ENCODE peak calls at places on chromosomes 7 and 10, in nine cellular contexts. T, K, R, U, S, G, J, W and O are unnamed samples.

GRCh38 chr10:22713853-22714523 is 390 bp downstream of the PIP4K2A start:
- DNase-seq in T (no peak), K (no peak), R (no peak), U (no peak), S (no peak), G (peak), J (no peak), W (peak), O (no peak)

GRCh38 chr10:23099816-23100215 is 4.4 kb downstream of the MSRB2 start:
- DNase-seq in T (no peak), K (no peak), R (no peak), U (no peak), S (no peak), G (peak), J (no peak), W (no peak), O (no peak)

GRCh38 chr7:38105874-38106483 is 72.1 kb upstream of the STARD3NL start:
- DNase-seq in T (peak), K (no peak), R (no peak), U (peak), S (peak), G (peak), J (no peak), W (peak), O (peak)

GRCh38 chr7:120950026-120950538 is 495 bp upstream of the ING3 start:
- DNase-seq in T (no peak), K (no peak), R (no peak), U (no peak), S (no peak), G (peak), J (no peak), W (no peak), O (no peak)

GRCh38 chr7:29288534-29289091 is 94.0 kb downstream of the CHN2 start:
- DNase-seq in T (peak), K (peak), R (no peak), U (no peak), S (no peak), G (no peak), J (no peak), W (no peak), O (peak)

GRCh38 chr7:95972554-95972953 is 200.2 kb downstream of the DYNC1I1 start:
- DNase-seq in T (no peak), K (no peak), R (no peak), U (no peak), S (no peak), G (no peak), J (no peak), W (no peak), O (no peak)

GRCh38 chr7:76222839-76223238 is 21.1 kb downstream of the SRRM3 start:
- DNase-seq in T (no peak), K (no peak), R (no peak), U (no peak), S (no peak), G (no peak), J (no peak), W (no peak), O (no peak)

GRCh38 chr10:43218206-43218950 is 48.5 kb downstream of the RASGEF1A start:
- DNase-seq in T (no peak), K (peak), R (no peak), U (no peak), S (no peak), G (no peak), J (no peak), W (no peak), O (peak)

GRCh38 chr7:158903897-158904541 is 47.7 kb downstream of the DYNC2I1 start:
- DNase-seq in T (no peak), K (no peak), R (no peak), U (no peak), S (no peak), G (no peak), J (no peak), W (no peak), O (no peak)

GRCh38 chr10:102665904-102666509 is 21.7 kb downstream of the TRIM8 start:
- DNase-seq in T (no peak), K (no peak), R (no peak), U (no peak), S (no peak), G (no peak), J (no peak), W (no peak), O (no peak)

GRCh38 chr10:114100848-114101741 is 57.4 kb downstream of the ADRB1 start:
- DNase-seq in T (no peak), K (no peak), R (no peak), U (no peak), S (no peak), G (no peak), J (no peak), W (no peak), O (peak)

GRCh38 chr7:44382459-44383300 is 57.3 kb upstream of the CAMK2B start:
- DNase-seq in T (no peak), K (no peak), R (no peak), U (no peak), S (no peak), G (no peak), J (no peak), W (no peak), O (peak)

GRCh38 chr10:133457100-133457841 is 3.5 kb downstream of the SCART1 start:
- DNase-seq in T (no peak), K (no peak), R (no peak), U (no peak), S (no peak), G (no peak), J (peak), W (no peak), O (no peak)

GRCh38 chr7:55140981-55141278 is 122.1 kb downstream of the EGFR start:
- DNase-seq in T (no peak), K (no peak), R (no peak), U (no peak), S (no peak), G (no peak), J (no peak), W (no peak), O (no peak)

GRCh38 chr10:1050145-1050544 is 1.2 kb upstream of the IDI1 start:
- DNase-seq in T (no peak), K (no peak), R (no peak), U (no peak), S (no peak), G (no peak), J (peak), W (peak), O (no peak)

GRCh38 chr7:12389089-12389700 is 14.5 kb downstream of the VWDE start:
- DNase-seq in T (peak), K (peak), R (peak), U (peak), S (peak), G (peak), J (peak), W (peak), O (peak)

GRCh38 chr10:20743935-20744334 is 153.2 kb downstream of the NEBL start:
- DNase-seq in T (no peak), K (no peak), R (no peak), U (no peak), S (no peak), G (no peak), J (no peak), W (no peak), O (no peak)

GRCh38 chr10:86365346-86366032 is 1.1 kb downstream of the GRID1 start:
- DNase-seq in T (peak), K (peak), R (no peak), U (no peak), S (no peak), G (no peak), J (peak), W (no peak), O (peak)

GRCh38 chr7:134941185-134941900 is 45.0 kb upstream of the AGBL3 start:
- DNase-seq in T (no peak), K (no peak), R (no peak), U (peak), S (no peak), G (peak), J (no peak), W (no peak), O (no peak)

GRCh38 chr10:49611166-49611814 is 1.2 kb downstream of the SLC18A3 start:
- DNase-seq in T (no peak), K (no peak), R (no peak), U (no peak), S (no peak), G (no peak), J (peak), W (no peak), O (no peak)

GRCh38 chr7:17774701-17775288 is 165.5 kb downstream of the SNX13 start:
- DNase-seq in T (no peak), K (no peak), R (no peak), U (no peak), S (no peak), G (no peak), J (no peak), W (no peak), O (no peak)

GRCh38 chr10:95333997-95334792 is 43.4 kb upstream of the PDLIM1 start:
- DNase-seq in T (no peak), K (no peak), R (no peak), U (peak), S (no peak), G (peak), J (no peak), W (no peak), O (no peak)

GRCh38 chr10:112799038-112799437 is 151.0 kb upstream of the TCF7L2 start:
- DNase-seq in T (no peak), K (no peak), R (no peak), U (no peak), S (no peak), G (no peak), J (no peak), W (no peak), O (no peak)

GRCh38 chr7:25716421-25716820 is 435.6 kb upstream of the NFE2L3 start:
- DNase-seq in T (no peak), K (no peak), R (no peak), U (no peak), S (no peak), G (peak), J (no peak), W (no peak), O (no peak)

GRCh38 chr7:123557016-123557630 is 495 bp downstream of the NDUFA5 start:
- DNase-seq in T (no peak), K (no peak), R (no peak), U (peak), S (no peak), G (no peak), J (no peak), W (no peak), O (no peak)

GRCh38 chr7:40659231-40659630 is 524.4 kb downstream of the SUGCT start:
- DNase-seq in T (no peak), K (no peak), R (no peak), U (no peak), S (no peak), G (no peak), J (no peak), W (no peak), O (no peak)

GRCh38 chr7:75583255-75583654 is 91.1 kb downstream of the SPDYE5 start:
- DNase-seq in T (no peak), K (no peak), R (no peak), U (no peak), S (no peak), G (no peak), J (no peak), W (no peak), O (no peak)

GRCh38 chr7:98178321-98178720 is 32.9 kb upstream of the BHLHA15 start:
- DNase-seq in T (no peak), K (peak), R (no peak), U (no peak), S (no peak), G (no peak), J (no peak), W (no peak), O (peak)

GRCh38 chr7:140019606-140020005 is 43.1 kb downstream of the PARP12 start:
- DNase-seq in T (no peak), K (no peak), R (no peak), U (no peak), S (no peak), G (no peak), J (no peak), W (no peak), O (no peak)

GRCh38 chr7:106285801-106286492 is 1.2 kb upstream of the NAMPT start:
- DNase-seq in T (no peak), K (peak), R (no peak), U (no peak), S (no peak), G (peak), J (peak), W (no peak), O (peak)

GRCh38 chr7:98357751-98358161 is 43.1 kb downstream of the BAIAP2L1 start:
- DNase-seq in T (no peak), K (no peak), R (no peak), U (peak), S (no peak), G (peak), J (no peak), W (no peak), O (no peak)

GRCh38 chr7:50463035-50463434 is 12.9 kb upstream of the FIGNL1 start:
- DNase-seq in T (no peak), K (no peak), R (no peak), U (no peak), S (no peak), G (no peak), J (no peak), W (no peak), O (no peak)

GRCh38 chr10:77680065-77680464 is 42.5 kb upstream of the KCNMA1 start:
- DNase-seq in T (no peak), K (no peak), R (no peak), U (no peak), S (no peak), G (no peak), J (no peak), W (no peak), O (no peak)

GRCh38 chr10:26730548-26730947 is 33.0 kb downstream of the PDSS1 start:
- DNase-seq in T (no peak), K (no peak), R (no peak), U (no peak), S (no peak), G (no peak), J (no peak), W (no peak), O (no peak)

GRCh38 chr7:103446046-103446520 is at the start of gene SLC26A5:
- DNase-seq in T (peak), K (no peak), R (no peak), U (peak), S (no peak), G (no peak), J (no peak), W (no peak), O (no peak)